ENCODE peak calls at places on chromosomes 16 and 17, in four cellular contexts. F is OCI-M1, K is ACHN, B is NCI-H1105. C is an unnamed sample.

GRCh38 chr16:47475786-47476185 is 14.7 kb downstream of the PHKB start:
- DNase-seq in F (no peak), K (no peak), B (no peak), C (no peak)

GRCh38 chr16:67241008-67241900 is 6.0 kb downstream of the FHOD1 start:
- DNase-seq in F (peak), K (peak), B (no peak), C (no peak)

GRCh38 chr16:79426663-79427062 is 173.9 kb downstream of the MAF start:
- DNase-seq in F (no peak), K (no peak), B (no peak), C (no peak)

GRCh38 chr17:61409301-61410099 is 9.9 kb downstream of the TBX2 start:
- DNase-seq in F (peak), K (peak), B (peak), C (no peak)

GRCh38 chr17:45451131-45451530 is 18.5 kb upstream of the ARHGAP27 start:
- DNase-seq in F (no peak), K (no peak), B (no peak), C (no peak)

GRCh38 chr16:9311303-9311954 is 220.0 kb downstream of the HAPSTR1 start:
- DNase-seq in F (no peak), K (no peak), B (no peak), C (no peak)

GRCh38 chr17:59688008-59688407 is 19.2 kb downstream of the PTRH2 start:
- DNase-seq in F (peak), K (no peak), B (no peak), C (no peak)

GRCh38 chr16:75593825-75594820 is 27.9 kb downstream of the GABARAPL2 start:
- DNase-seq in F (peak), K (peak), B (no peak), C (no peak)

GRCh38 chr16:67014641-67015315 is 14.2 kb upstream of the CBFB start:
- DNase-seq in F (no peak), K (no peak), B (no peak), C (no peak)

GRCh38 chr17:74192950-74193781 is 10.3 kb upstream of the RPL38 start:
- DNase-seq in F (no peak), K (peak), B (no peak), C (peak)

GRCh38 chr17:64355536-64356303 is 34.9 kb downstream of the PECAM1 start:
- DNase-seq in F (no peak), K (no peak), B (no peak), C (no peak)

GRCh38 chr17:1160591-1161041 is 19.2 kb downstream of the ABR start:
- DNase-seq in F (no peak), K (peak), B (no peak), C (no peak)

GRCh38 chr16:86519649-86520316 is 9.5 kb downstream of the FOXF1 start:
- DNase-seq in F (peak), K (peak), B (peak), C (peak)